ENCODE peak calls at places on chromosome 12, in five cellular contexts. E is HepG2, Z is GM12878, W is H1, U is K562. I is an unnamed sample.

GRCh38 chr12:109741286-109741969 is 27.8 kb downstream of the FAM222A start:
- DNase-seq in E (no peak), Z (no peak), W (no peak), U (no peak), I (no peak)

GRCh38 chr12:131116437-131117117 is 162.9 kb downstream of the ADGRD1 start:
- DNase-seq in E (no peak), Z (no peak), W (no peak), U (no peak), I (no peak)

GRCh38 chr12:115569694-115570093 is 707.8 kb downstream of the MED13L start:
- DNase-seq in E (peak; percentile 4), Z (no peak), W (no peak), U (no peak), I (no peak)

GRCh38 chr12:101570022-101570421 is 24.7 kb upstream of the MYBPC1 start:
- DNase-seq in E (peak; percentile 81), Z (no peak), W (no peak), U (no peak), I (no peak)

GRCh38 chr12:108312885-108313203 is 26.3 kb downstream of the CMKLR1 start:
- DNase-seq in E (peak; percentile 54), Z (no peak), W (no peak), U (no peak), I (no peak)

GRCh38 chr12:127628655-127629054 is 638.3 kb upstream of the TMEM132C start:
- DNase-seq in E (no peak), Z (no peak), W (no peak), U (no peak), I (no peak)

GRCh38 chr12:50545783-50546182 is 41.0 kb downstream of the DIP2B start:
- DNase-seq in E (no peak), Z (no peak), W (no peak), U (no peak), I (no peak)

GRCh38 chr12:45473636-45474035 is 255.9 kb upstream of the ARID2 start:
- DNase-seq in E (no peak), Z (no peak), W (no peak), U (no peak), I (no peak)

GRCh38 chr12:13986031-13986430 is 4.6 kb upstream of the GRIN2B start:
- DNase-seq in E (no peak), Z (no peak), W (no peak), U (no peak), I (no peak)

GRCh38 chr12:14066021-14066420 is 84.6 kb upstream of the GRIN2B start:
- DNase-seq in E (no peak), Z (no peak), W (no peak), U (no peak), I (no peak)

GRCh38 chr12:81257952-81258551 is 180.2 kb downstream of the ACSS3 start:
- DNase-seq in E (peak; percentile 34), Z (no peak), W (no peak), U (no peak), I (no peak)

GRCh38 chr12:84497819-84498218 is 414.8 kb downstream of the SLC6A15 start:
- DNase-seq in E (peak; percentile 15), Z (no peak), W (no peak), U (no peak), I (no peak)

GRCh38 chr12:84632556-84632955 is 280.0 kb downstream of the SLC6A15 start:
- DNase-seq in E (no peak), Z (no peak), W (no peak), U (no peak), I (no peak)

GRCh38 chr12:3920378-3921141 is 47.4 kb upstream of the PARP11 start:
- DNase-seq in E (peak; percentile 66), Z (no peak), W (no peak), U (no peak), I (no peak)

GRCh38 chr12:83313322-83313721 is 626.6 kb downstream of the TMTC2 start:
- DNase-seq in E (no peak), Z (no peak), W (no peak), U (no peak), I (no peak)

GRCh38 chr12:96907681-96908163 is 665 bp downstream of the NEDD1 start:
- DNase-seq in E (peak; percentile 15), Z (no peak), W (no peak), U (peak; percentile 30), I (no peak)

GRCh38 chr12:92757599-92758121 is 54.9 kb downstream of the PLEKHG7 start:
- DNase-seq in E (no peak), Z (no peak), W (no peak), U (no peak), I (no peak)

GRCh38 chr12:24608637-24609285 is 340.1 kb downstream of the BCAT1 start:
- DNase-seq in E (no peak), Z (no peak), W (no peak), U (no peak), I (no peak)

GRCh38 chr12:80830533-80831088 is 107.1 kb downstream of the LIN7A start:
- DNase-seq in E (no peak), Z (no peak), W (no peak), U (no peak), I (no peak)

GRCh38 chr12:75954076-75954475 is 77.5 kb downstream of the PHLDA1 start:
- DNase-seq in E (peak; percentile 82), Z (no peak), W (no peak), U (peak; percentile 47), I (no peak)

GRCh38 chr12:110922652-110923051 is 2.3 kb upstream of the MYL2 start:
- DNase-seq in E (no peak), Z (no peak), W (no peak), U (no peak), I (no peak)

GRCh38 chr12:93137656-93138612 is 208.8 kb upstream of the EEA1 start:
- DNase-seq in E (no peak), Z (no peak), W (no peak), U (peak; percentile 37), I (no peak)

GRCh38 chr12:80260269-80260668 is 160.9 kb downstream of the OTOGL start:
- DNase-seq in E (no peak), Z (no peak), W (no peak), U (no peak), I (no peak)

GRCh38 chr12:15276088-15276698 is 46.1 kb upstream of the PTPRO start:
- DNase-seq in E (peak; percentile 11), Z (no peak), W (no peak), U (peak; percentile 13), I (no peak)

GRCh38 chr12:101924647-101925046 is 47.3 kb downstream of the DRAM1 start:
- DNase-seq in E (no peak), Z (no peak), W (no peak), U (peak; percentile 92), I (no peak)

GRCh38 chr12:90593596-90594290 is 361.2 kb downstream of the CCER1 start:
- DNase-seq in E (no peak), Z (no peak), W (no peak), U (no peak), I (no peak)

GRCh38 chr12:83573676-83574075 is 887.0 kb downstream of the TMTC2 start:
- DNase-seq in E (no peak), Z (no peak), W (no peak), U (no peak), I (no peak)

GRCh38 chr12:111441107-111441928 is 35.6 kb downstream of the SH2B3 start:
- DNase-seq in E (no peak), Z (no peak), W (no peak), U (no peak), I (no peak)

DNA sequence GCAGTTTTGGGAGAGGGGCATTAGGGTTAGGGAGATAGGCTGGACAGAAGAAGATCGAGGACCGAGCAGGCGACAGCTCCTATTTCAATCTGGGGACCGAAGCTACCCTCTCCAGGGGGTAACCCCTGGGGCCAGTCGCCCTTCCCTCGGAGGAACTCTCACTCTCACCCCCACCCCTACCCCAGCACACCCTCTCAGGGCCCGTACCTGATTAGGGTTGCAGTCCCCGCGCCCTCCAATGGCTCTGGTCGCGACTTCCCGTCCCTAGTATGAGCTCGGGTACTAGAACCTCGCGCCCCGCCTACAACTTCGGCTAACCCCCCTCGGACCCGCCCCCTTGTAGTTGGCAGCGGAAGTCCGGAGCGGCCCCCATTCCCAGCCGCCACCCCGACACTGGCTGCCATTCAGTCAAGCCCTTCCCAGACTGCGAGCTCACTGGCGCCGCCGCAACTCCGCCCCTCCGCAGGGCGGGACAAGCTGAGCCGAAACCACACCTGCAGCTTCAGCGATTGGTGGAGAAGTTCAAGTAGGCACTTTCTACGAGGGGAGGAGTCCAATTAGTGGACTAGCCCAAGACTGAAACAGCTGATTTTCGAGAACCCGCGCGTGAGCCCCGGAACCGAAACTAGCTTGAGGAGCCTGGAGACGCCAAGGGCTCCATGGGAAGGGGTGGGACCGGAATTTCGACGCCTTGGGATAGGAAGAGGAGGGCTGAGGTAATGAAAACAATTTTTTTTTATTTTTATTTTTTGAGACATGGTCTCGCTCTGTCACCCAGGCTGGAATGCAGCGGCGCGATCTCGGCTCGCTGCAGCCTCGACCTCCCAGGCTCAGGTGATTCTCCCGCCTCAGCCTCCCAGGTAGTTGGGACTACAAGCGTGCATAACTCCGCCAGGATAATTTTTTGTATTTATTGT is at the start of gene STAT2:
- DNase-seq in E (peak; percentile 98), Z (peak; percentile 99), W (peak; percentile 99), U (peak; percentile 96), I (peak; percentile 81)
- TF ChIP-seq POLR2AphosphoS5 in E (peak; percentile 73), Z (peak; percentile 89), W (peak; percentile 62), U (peak; percentile 74), I (peak; percentile 80)

GRCh38 chr12:123141615-123142517 is 9.0 kb downstream of the PITPNM2 start:
- DNase-seq in E (peak; percentile 87), Z (no peak), W (no peak), U (no peak), I (no peak)
- TF ChIP-seq TAF1 in E (peak; percentile 63), Z (no peak), W (no peak), U (no peak), I (no peak)

DNA sequence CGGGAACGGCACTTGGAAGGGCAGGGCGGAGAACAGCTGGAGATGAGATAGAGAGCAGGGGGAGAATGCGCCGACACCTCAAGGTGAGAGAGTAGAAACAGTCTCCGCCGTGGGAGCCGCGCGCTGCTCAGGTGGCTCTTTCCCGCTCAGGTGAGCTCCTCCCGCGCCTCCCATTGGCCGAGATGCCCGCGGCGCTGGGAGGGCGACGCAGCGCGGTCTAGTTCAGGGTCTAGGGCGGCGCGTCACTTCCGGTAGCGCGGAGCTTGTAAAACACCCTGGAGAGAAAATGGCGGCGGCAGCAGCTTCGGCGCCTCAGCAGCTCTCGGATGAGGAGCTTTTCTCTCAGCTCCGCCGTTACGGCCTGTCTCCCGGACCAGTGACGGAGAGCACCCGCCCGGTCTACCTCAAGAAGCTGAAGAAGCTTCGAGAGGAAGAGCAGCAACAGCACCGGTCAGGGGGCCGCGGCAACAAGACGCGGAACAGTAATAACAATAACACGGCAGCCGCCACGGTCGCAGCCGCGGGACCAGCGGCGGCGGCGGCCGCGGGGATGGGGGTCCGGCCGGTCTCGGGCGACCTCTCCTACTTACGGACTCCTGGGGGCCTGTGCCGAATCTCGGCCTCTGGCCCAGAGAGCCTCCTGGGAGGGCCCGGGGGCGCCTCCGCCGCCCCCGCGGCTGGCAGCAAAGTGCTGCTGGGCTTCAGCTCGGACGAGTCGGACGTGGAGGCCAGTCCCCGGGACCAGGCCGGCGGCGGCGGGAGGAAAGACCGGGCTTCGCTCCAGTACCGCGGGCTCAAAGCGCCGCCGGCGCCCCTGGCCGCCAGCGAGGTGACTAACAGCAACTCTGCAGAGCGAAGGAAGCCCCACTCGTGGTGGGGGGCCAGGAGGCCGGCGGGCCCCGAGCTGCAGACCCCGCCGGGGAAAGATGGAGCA is at the start of gene LEMD3:
- DNase-seq in E (peak; percentile 90), Z (peak; percentile 59), W (peak; percentile 81), U (peak; percentile 93), I (peak; percentile 90)
- TF ChIP-seq POLR2A in E (peak; percentile 90), Z (peak; percentile 99), W (peak; percentile 97), U (peak; percentile 93), I (peak; percentile 96)

DNA sequence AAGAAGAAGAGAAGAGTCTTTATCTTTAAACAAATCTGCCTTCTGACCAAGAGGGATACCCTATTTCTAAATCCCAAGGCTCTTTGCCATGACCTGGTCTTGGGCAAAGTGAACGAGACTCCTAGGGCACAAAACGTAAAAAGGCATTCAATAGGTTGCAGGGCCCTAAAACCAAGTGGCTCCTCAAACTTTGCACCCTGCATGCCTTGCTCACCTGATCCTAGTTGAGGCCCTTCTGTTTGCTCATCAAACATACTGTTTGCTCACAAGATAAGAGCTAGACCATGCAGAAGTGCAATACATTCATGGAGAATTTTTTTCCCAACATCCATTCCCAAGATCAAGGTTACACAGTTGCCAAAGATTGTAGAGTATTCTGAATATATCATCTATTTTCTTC is 7.9 kb upstream of the PRH1 start:
- DNase-seq in E (peak; percentile 98), Z (no peak), W (no peak), U (no peak), I (no peak)
- TF ChIP-seq POLR2AphosphoS5 in E (peak; percentile 35), Z (no peak), W (no peak), U (no peak), I (no peak)

I was measured in GM12892.